ENCODE peak calls at places on chromosomes 11 and 22, in nine cellular contexts. N is stimulated activated CD8-positive, alpha-beta memory T cell treated with anti-CD3 and anti-CD28 coated beads, Interleukin-2, amount 100 ng/mL, for 1 hour; T is bronchial epithelial cell; X is COLO829; C is GM23248; V is brain microvascular endothelial cell; H is iPS-NIHi11; K is Caki2; R is activated CD8-positive, alpha-beta memory T cell treated with anti-CD3 and anti-CD28 coated beads for 24 hours. I is an unnamed sample.

GRCh38 chr11:111220716-111221115 is 24.8 kb upstream of the POU2AF2 start:
- DNase-seq in K (peak), X (no peak), C (no peak), V (no peak), R (no peak), N (no peak), T (no peak), H (no peak), I (no peak)

GRCh38 chr11:1194231-1194976 is 28.5 kb upstream of the MUC5B start:
- DNase-seq in N (no peak), T (no peak), R (no peak), H (peak), K (no peak), C (no peak), X (no peak), V (no peak), I (no peak)

GRCh38 chr11:64056213-64056785 is 20.6 kb downstream of the FLRT1 start:
- DNase-seq in V (no peak), C (no peak), X (no peak), R (no peak), T (no peak), K (no peak), N (no peak), H (no peak), I (no peak)

GRCh38 chr11:4830909-4831308 is 9.8 kb downstream of the OR51F2 start:
- DNase-seq in C (no peak), R (no peak), K (no peak), V (no peak), N (no peak), X (no peak), T (no peak), H (no peak), I (no peak)

GRCh38 chr11:119638851-119639250 is 90.1 kb downstream of the NECTIN1 start:
- DNase-seq in C (no peak), H (no peak), R (no peak), V (no peak), T (no peak), K (no peak), N (no peak), X (no peak), I (no peak)

GRCh38 chr11:12525466-12526055 is 148.2 kb downstream of the PARVA start:
- DNase-seq in C (no peak), N (no peak), T (no peak), H (no peak), X (no peak), V (no peak), R (no peak), K (no peak), I (no peak)

GRCh38 chr11:10263929-10264328 is 30.1 kb downstream of the SBF2 start:
- DNase-seq in H (no peak), X (no peak), R (no peak), C (peak), V (peak), N (no peak), K (no peak), T (peak), I (peak)

GRCh38 chr22:19820880-19821522 is 33.7 kb downstream of the GNB1L start:
- DNase-seq in R (peak), N (no peak), C (no peak), K (no peak), X (no peak), V (no peak), H (peak), T (no peak), I (no peak)

GRCh38 chr11:7651140-7651551 is 22.2 kb downstream of the CYB5R2 start:
- DNase-seq in R (no peak), K (no peak), H (no peak), C (peak), T (no peak), V (peak), N (no peak), X (peak), I (no peak)

GRCh38 chr22:17194213-17194612 is 25.0 kb downstream of the ADA2 start:
- DNase-seq in R (no peak), K (no peak), H (no peak), V (no peak), N (no peak), C (no peak), X (no peak), T (no peak), I (no peak)

GRCh38 chr22:24379536-24379935 is 47.9 kb upstream of the ADORA2A start:
- DNase-seq in X (peak), N (no peak), C (peak), V (no peak), T (peak), R (no peak), K (no peak), H (no peak), I (no peak)

GRCh38 chr11:11545285-11546275 is 76.2 kb downstream of the GALNT18 start:
- DNase-seq in R (no peak), V (no peak), N (no peak), K (no peak), X (no peak), H (peak), T (no peak), C (no peak), I (no peak)

GRCh38 chr11:12372111-12372510 is 5.3 kb upstream of the PARVA start:
- DNase-seq in T (no peak), X (no peak), N (no peak), H (no peak), V (no peak), C (no peak), K (no peak), R (no peak), I (no peak)

I was measured in AG04449.